ENCODE peak calls at places on chromosomes 1 and 21, in four cellular contexts. K is kidney epithelial cell, R is tibial artery, H is GM20000. M is an unnamed sample.

GRCh38 chr1:83845437-83846071 is 153.4 kb downstream of the TTLL7 start:
- DNase-seq in K (no peak), R (no peak), H (no peak), M (no peak)

GRCh38 chr1:115654663-115655306 is 13.0 kb downstream of the VANGL1 start:
- DNase-seq in K (no peak), R (no peak), H (no peak), M (peak; percentile 19)

GRCh38 chr1:210883821-210884220 is 250.1 kb downstream of the KCNH1 start:
- DNase-seq in K (peak; percentile 64), R (no peak), H (no peak), M (no peak)

GRCh38 chr1:234933475-234933874 is 195.2 kb downstream of the TOMM20 start:
- DNase-seq in K (no peak), R (peak; percentile 86), H (peak; percentile 71), M (peak; percentile 56)

GRCh38 chr1:7561331-7561921 is 209.7 kb upstream of the VAMP3 start:
- DNase-seq in K (no peak), R (no peak), H (no peak), M (peak; percentile 32)

GRCh38 chr1:12549460-12550349 is 68.3 kb downstream of the DHRS3 start:
- DNase-seq in K (peak; percentile 95), R (peak; percentile 91), H (no peak), M (peak; percentile 53)

GRCh38 chr1:221188531-221188930 is 309.3 kb downstream of the HLX start:
- DNase-seq in K (no peak), R (no peak), H (no peak), M (no peak)

GRCh38 chr1:222792744-222793143 is 22.1 kb upstream of the DISP1 start:
- DNase-seq in K (no peak), R (no peak), H (peak; percentile 17), M (no peak)

GRCh38 chr1:203525685-203526084 is 31.7 kb downstream of the OPTC start:
- DNase-seq in K (no peak), R (no peak), H (no peak), M (no peak)

GRCh38 chr1:202316186-202316585 is 25.6 kb downstream of the UBE2T start:
- DNase-seq in K (no peak), R (peak; percentile 10), H (no peak), M (no peak)

GRCh38 chr1:213279410-213279809 is 228.4 kb downstream of the RPS6KC1 start:
- DNase-seq in K (no peak), R (no peak), H (no peak), M (no peak)

GRCh38 chr1:81670286-81670685 is 130.4 kb upstream of the ADGRL2 start:
- DNase-seq in K (peak; percentile 84), R (peak; percentile 81), H (no peak), M (no peak)

GRCh38 chr1:193703101-193703500 is 516.7 kb upstream of the B3GALT2 start:
- DNase-seq in K (no peak), R (no peak), H (no peak), M (no peak)

GRCh38 chr1:51768971-51769601 is 109.4 kb downstream of the NRDC start:
- DNase-seq in K (no peak), R (no peak), H (peak; percentile 46), M (peak; percentile 42)

GRCh38 chr1:173301507-173301906 is 94.4 kb upstream of the TNFSF4 start:
- DNase-seq in K (no peak), R (no peak), H (no peak), M (no peak)

GRCh38 chr1:101071470-101071886 is 45.9 kb upstream of the DPH5 start:
- DNase-seq in K (no peak), R (no peak), H (no peak), M (no peak)

GRCh38 chr1:11293856-11294255 is 20.9 kb downstream of the UBIAD1 start:
- DNase-seq in K (no peak), R (no peak), H (no peak), M (no peak)

GRCh38 chr21:21373969-21374368 is 375.8 kb downstream of the NCAM2 start:
- DNase-seq in K (no peak), R (no peak), H (no peak), M (no peak)

GRCh38 chr1:51058863-51059262 is 43.2 kb upstream of the C1orf185 start:
- DNase-seq in K (no peak), R (no peak), H (peak; percentile 22), M (peak; percentile 3)

GRCh38 chr1:182210417-182210816 is 148.9 kb upstream of the ZNF648 start:
- DNase-seq in K (no peak), R (no peak), H (no peak), M (no peak)

GRCh38 chr1:87833158-87833557 is 504.5 kb downstream of the LMO4 start:
- DNase-seq in K (no peak), R (no peak), H (no peak), M (no peak)

GRCh38 chr21:41955516-41955915 is 1.7 kb upstream of the C2CD2 start:
- DNase-seq in K (no peak), R (no peak), H (peak; percentile 35), M (no peak)

GRCh38 chr1:31007462-31007991 is 58.0 kb downstream of the PUM1 start:
- DNase-seq in K (peak; percentile 44), R (no peak), H (no peak), M (no peak)

GRCh38 chr1:205091043-205091740 is 6.9 kb upstream of the TMEM81 start:
- DNase-seq in K (no peak), R (no peak), H (no peak), M (no peak)

GRCh38 chr1:224172229-224172628 is 10.8 kb upstream of the DEGS1 start:
- DNase-seq in K (no peak), R (no peak), H (no peak), M (no peak)

GRCh38 chr1:205492201-205492667 is 12.2 kb upstream of the CDK18 start:
- DNase-seq in K (no peak), R (no peak), H (no peak), M (no peak)

GRCh38 chr1:3402258-3403010 is 52.0 kb upstream of the ARHGEF16 start:
- DNase-seq in K (no peak), R (no peak), H (no peak), M (no peak)

GRCh38 chr1:221778535-221779142 is 36.8 kb upstream of the DUSP10 start:
- DNase-seq in K (no peak), R (no peak), H (no peak), M (peak; percentile 72)

GRCh38 chr1:27940297-27940696 is 5.5 kb downstream of the SMPDL3B start:
- DNase-seq in K (no peak), R (no peak), H (peak; percentile 65), M (peak; percentile 89)
- TF ChIP-seq CTCF in K (peak; percentile 16), R (peak; percentile 17), H (peak; percentile 29), M (peak; percentile 82)

GRCh38 chr1:109930252-109930993 is 19.8 kb downstream of the CSF1 start:
- DNase-seq in K (no peak), R (no peak), H (no peak), M (no peak)
- TF ChIP-seq CTCF in K (no peak), R (no peak), H (no peak), M (no peak)

GRCh38 chr1:176119549-176119948 is 87.5 kb downstream of the COP1 start:
- DNase-seq in K (no peak), R (no peak), H (peak; percentile 9), M (no peak)
- TF ChIP-seq CTCF in K (peak; percentile 2), R (no peak), H (peak; percentile 13), M (peak; percentile 18)

GRCh38 chr21:43639470-43640178 is 19.7 kb downstream of the HSF2BP start:
- DNase-seq in K (no peak), R (no peak), H (no peak), M (no peak)
- TF ChIP-seq CTCF in K (no peak), R (no peak), H (no peak), M (no peak)

GRCh38 chr1:107787299-107787698 is 177.7 kb downstream of the VAV3 start:
- DNase-seq in K (no peak), R (no peak), H (peak; percentile 10), M (peak; percentile 62)
- TF ChIP-seq CTCF in K (peak; percentile 1), R (no peak), H (no peak), M (peak; percentile 31)

DNA sequence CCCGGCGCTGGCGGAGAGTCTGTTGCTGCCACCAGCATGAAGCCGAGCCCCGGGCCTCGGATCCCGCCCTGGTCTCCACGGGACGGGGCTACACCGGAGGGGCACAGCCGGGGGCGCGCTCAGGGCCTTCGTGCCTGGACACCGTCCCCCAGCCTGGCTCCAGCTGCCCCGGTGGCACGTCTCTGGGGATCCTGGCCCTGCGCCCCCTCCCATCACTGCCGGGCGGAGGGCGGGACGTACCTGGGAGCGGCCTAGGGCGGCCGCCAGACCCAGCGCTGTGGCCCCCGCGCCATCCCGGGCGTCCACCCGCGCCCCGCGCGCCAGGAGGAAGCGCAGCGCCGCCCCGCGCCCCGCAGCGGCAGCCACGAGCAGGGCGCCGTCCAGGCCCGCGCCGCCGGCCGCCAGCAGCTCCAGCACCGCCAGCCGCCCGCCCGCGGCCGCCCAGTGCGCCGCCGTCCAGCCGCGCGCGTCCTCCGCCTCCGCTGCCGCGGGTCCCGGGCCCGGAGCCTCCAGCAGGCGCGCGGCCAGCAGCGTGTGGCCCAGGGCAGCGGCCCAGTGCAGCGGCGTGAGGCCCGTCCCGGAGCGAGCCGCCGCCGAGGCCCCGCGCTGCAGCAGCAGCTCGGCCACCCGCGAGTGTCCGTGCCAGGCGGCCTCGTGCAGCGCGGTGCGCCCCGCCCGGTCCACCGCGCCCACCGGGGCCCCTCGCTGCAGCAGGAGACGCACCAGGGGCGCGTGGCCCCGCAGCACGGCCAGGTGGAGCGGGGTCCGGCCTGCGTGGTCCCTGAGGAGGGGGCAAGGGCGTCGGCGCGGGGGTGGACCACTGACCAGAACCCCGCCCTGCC is 1.0 kb downstream of the ANKRD65 start:
- DNase-seq in K (no peak), R (no peak), H (peak; percentile 69), M (no peak)
- TF ChIP-seq CTCF in K (no peak), R (no peak), H (no peak), M (no peak)

GRCh38 chr1:18302788-18303413 is 177.8 kb upstream of the KLHDC7A start:
- DNase-seq in K (no peak), R (no peak), H (peak; percentile 23), M (peak; percentile 23)
- TF ChIP-seq CTCF in K (peak; percentile 25), R (peak; percentile 17), H (peak; percentile 35), M (peak; percentile 47)

GRCh38 chr1:92958203-92958970 is 2.9 kb downstream of the DIPK1A start:
- DNase-seq in K (no peak), R (no peak), H (no peak), M (no peak)

GRCh38 chr1:92960395-92961130 is 699 bp downstream of the DIPK1A start:
- DNase-seq in K (no peak), R (peak; percentile 84), H (peak; percentile 70), M (peak; percentile 76)

GRCh38 chr1:92961896-92962752 is 862 bp upstream of the DIPK1A start:
- DNase-seq in K (no peak), R (peak; percentile 74), H (peak; percentile 85), M (peak; percentile 78)

GRCh38 chr1:92965003-92965402 is 3.7 kb upstream of the DIPK1A start:
- DNase-seq in K (no peak), R (no peak), H (no peak), M (peak; percentile 49)

GRCh38 chr1:92961131-92961895 is at the start of gene DIPK1A:
- DNase-seq in K (no peak), R (peak; percentile 87), H (peak; percentile 92), M (peak; percentile 80)
- TF ChIP-seq CTCF in K (no peak), R (no peak), H (peak; percentile 28), M (no peak)